ENCODE peak calls at places on chromosome 1, in six cellular contexts. L, Z, E, V, G and W are unnamed samples. For H3K4me1, the result is how much of the 10 kb centered on the place peaks cover.

GRCh38 chr1:2091611-2092604 is 41.7 kb downstream of the PRKCZ start:
- DNase-seq in E (no peak), L (peak), Z (no peak), G (peak), V (no peak), W (peak)

GRCh38 chr1:108512239-108513071 is 47.4 kb upstream of the EEIG2 start:
- DNase-seq in G (no peak), Z (no peak), L (peak), E (no peak), V (no peak), W (no peak)

GRCh38 chr1:11799896-11800295 is 5.9 kb downstream of the MTHFR start:
- DNase-seq in V (no peak), G (no peak), L (no peak), E (no peak), Z (no peak), W (no peak)

GRCh38 chr1:212920246-212920645 is 30.1 kb upstream of the VASH2 start:
- DNase-seq in G (no peak), E (no peak), L (no peak), V (no peak), Z (no peak), W (no peak)

GRCh38 chr1:151775894-151776664 is 12.8 kb upstream of the MRPL9 start:
- DNase-seq in Z (no peak), V (no peak), E (no peak), G (no peak), L (no peak), W (no peak)

GRCh38 chr1:5830771-5831599 is 161.2 kb downstream of the NPHP4 start:
- DNase-seq in V (peak), Z (no peak), L (no peak), G (no peak), E (no peak), W (peak)

GRCh38 chr1:224707849-224708725 is 92.0 kb downstream of the CNIH3 start:
- DNase-seq in L (peak), V (no peak), G (no peak), Z (no peak), E (peak), W (no peak)

GRCh38 chr1:161216945-161217712 is 2.0 kb downstream of the FCER1G start:
- DNase-seq in E (no peak), L (peak), G (no peak), Z (no peak), V (no peak), W (peak)

GRCh38 chr1:203440780-203441179 is 34.8 kb upstream of the PRELP start:
- DNase-seq in G (peak), Z (no peak), V (no peak), L (peak), E (peak), W (peak)

GRCh38 chr1:3071507-3072177 is 2.6 kb downstream of the PRDM16 start:
- DNase-seq in G (no peak), L (no peak), V (peak), E (peak), Z (no peak), W (peak)

GRCh38 chr1:217270121-217270520 is 360.8 kb downstream of the GPATCH2 start:
- DNase-seq in L (no peak), G (no peak), E (no peak), Z (no peak), V (no peak), W (no peak)

GRCh38 chr1:233606813-233607212 is 7.1 kb upstream of the KCNK1 start:
- DNase-seq in E (no peak), Z (no peak), G (no peak), L (no peak), V (no peak), W (no peak)

GRCh38 chr1:93813076-93813475 is 65.9 kb downstream of the DNTTIP2 start:
- DNase-seq in L (no peak), V (no peak), G (no peak), Z (no peak), E (no peak), W (no peak)

GRCh38 chr1:220575718-220576497 is 48.0 kb downstream of the MARK1 start:
- DNase-seq in V (no peak), G (no peak), E (no peak), Z (no peak), L (peak), W (no peak)

GRCh38 chr1:77036560-77036959 is 169.3 kb downstream of the ST6GALNAC5 start:
- DNase-seq in E (no peak), V (no peak), Z (no peak), L (peak), G (no peak), W (no peak)

GRCh38 chr1:194755241-194755953 is 1569.0 kb upstream of the B3GALT2 start:
- DNase-seq in E (no peak), V (no peak), G (no peak), L (peak), Z (no peak), W (no peak)

GRCh38 chr1:167440345-167440744 is 78.0 kb downstream of the CD247 start:
- DNase-seq in E (no peak), V (no peak), Z (no peak), L (no peak), G (no peak), W (no peak)

GRCh38 chr1:36717431-36717830 is 234.7 kb upstream of the CSF3R start:
- DNase-seq in L (no peak), E (no peak), V (no peak), Z (no peak), G (no peak), W (no peak)

GRCh38 chr1:29358183-29358582 is 121.9 kb downstream of the PTPRU start:
- DNase-seq in G (no peak), E (no peak), V (no peak), Z (no peak), L (no peak), W (no peak)

GRCh38 chr1:22595108-22595507 is 31.8 kb downstream of the EPHA8 start:
- DNase-seq in E (no peak), G (no peak), L (no peak), V (no peak), Z (no peak), W (no peak)

GRCh38 chr1:176601358-176601757 is 138.4 kb downstream of the PAPPA2 start:
- DNase-seq in Z (no peak), E (no peak), V (no peak), L (no peak), G (no peak), W (no peak)

GRCh38 chr1:29823536-29823935 is 587.2 kb downstream of the PTPRU start:
- DNase-seq in L (no peak), E (no peak), G (no peak), Z (no peak), V (no peak), W (no peak)

GRCh38 chr1:112496290-112496689 is 12.5 kb upstream of the WNT2B start:
- DNase-seq in L (no peak), Z (no peak), V (no peak), G (no peak), E (no peak), W (no peak)

GRCh38 chr1:24424207-24424606 is 8.6 kb downstream of the NIPAL3 start:
- DNase-seq in Z (no peak), E (no peak), L (no peak), V (no peak), G (no peak), W (no peak)

GRCh38 chr1:209751627-209752231 is 4.1 kb upstream of the TRAF3IP3 start:
- DNase-seq in G (no peak), L (no peak), E (no peak), Z (no peak), V (no peak), W (no peak)

GRCh38 chr1:45908613-45909140 is 105.3 kb downstream of the MAST2 start:
- DNase-seq in V (no peak), E (no peak), G (no peak), L (no peak), Z (no peak), W (no peak)

GRCh38 chr1:248906741-248907661 is 966 bp downstream of the PGBD2 start:
- DNase-seq in V (no peak), E (no peak), Z (no peak), G (no peak), L (peak), W (peak)

GRCh38 chr1:214665606-214666110 is 62.7 kb downstream of the CENPF start:
- DNase-seq in Z (no peak), E (no peak), L (peak), V (no peak), G (no peak), W (no peak)

GRCh38 chr1:12595839-12596821 is 21.9 kb downstream of the DHRS3 start:
- DNase-seq in L (peak), V (peak), Z (no peak), E (peak), G (peak), W (peak)

GRCh38 chr1:21175670-21176581 is 771 bp downstream of the EIF4G3 start:
- DNase-seq in V (peak), Z (no peak), L (no peak), G (peak), E (peak), W (peak)

GRCh38 chr1:243483084-243483845 is 227.4 kb downstream of the SDCCAG8 start:
- DNase-seq in Z (no peak), L (no peak), V (no peak), E (no peak), G (no peak), W (no peak)

GRCh38 chr1:156119503-156120209 is 5.1 kb downstream of the LMNA start:
- DNase-seq in G (no peak), E (peak), L (peak), Z (no peak), V (no peak), W (peak)

GRCh38 chr1:183622013-183622412 is 13.6 kb downstream of the ARPC5 start:
- DNase-seq in G (no peak), L (no peak), E (no peak), V (no peak), Z (no peak), W (no peak)

GRCh38 chr1:151905070-151905442 is 4.3 kb downstream of the THEM4 start:
- DNase-seq in V (no peak), L (no peak), E (no peak), Z (no peak), G (no peak), W (peak)

GRCh38 chr1:21289700-21290545 is at the start of gene ECE1:
- DNase-seq in V (peak), G (peak), Z (no peak), L (peak), E (no peak), W (peak)

GRCh38 chr1:200153277-200154055 is 126.0 kb downstream of the NR5A2 start:
- DNase-seq in G (no peak), Z (no peak), V (no peak), L (no peak), E (no peak), W (no peak)

GRCh38 chr1:225544924-225545323 is 108.0 kb downstream of the ENAH start:
- DNase-seq in L (no peak), Z (no peak), V (no peak), E (no peak), G (no peak), W (no peak)

GRCh38 chr1:192088496-192088895 is 69.8 kb upstream of the RGS18 start:
- DNase-seq in G (no peak), E (no peak), Z (no peak), L (no peak), V (no peak), W (no peak)

GRCh38 chr1:234047113-234047512 is 142.6 kb downstream of the SLC35F3 start:
- DNase-seq in L (peak), V (no peak), G (no peak), Z (peak), E (no peak), W (no peak)

DNA sequence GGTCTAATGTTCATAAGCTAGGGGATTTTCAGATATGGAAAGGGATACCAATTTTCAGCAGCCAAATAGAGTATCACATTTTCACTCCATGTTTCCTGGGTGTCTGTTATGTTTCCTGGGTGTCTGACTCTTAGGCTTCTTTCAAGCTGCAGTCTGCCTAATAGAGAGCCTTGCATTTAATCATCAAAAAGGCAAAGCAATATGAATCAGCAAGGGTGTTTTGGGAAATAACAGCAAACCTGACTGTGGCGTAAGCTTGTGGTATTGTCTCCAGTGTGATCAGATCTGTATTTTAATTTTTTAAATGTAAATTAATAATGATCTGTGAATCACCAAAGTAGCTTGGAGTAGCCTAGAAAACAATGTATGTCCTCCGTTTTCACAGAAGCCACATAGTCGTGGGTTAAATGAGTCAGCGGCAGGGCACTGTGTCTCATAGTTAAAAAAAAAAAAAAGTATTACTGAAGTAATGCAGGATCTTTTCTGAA is 10.4 kb downstream of the LGALS8 start:
- DNase-seq in V (no peak), Z (no peak), L (peak), E (no peak), G (no peak), W (no peak)
- H3K4me1 ChIP-seq in V (under half), Z (under half), L (under half), E (under half), G (under half), W (under half)

GRCh38 chr1:89761901-89762300 is 58.9 kb upstream of the LRRC8D start:
- DNase-seq in L (peak), Z (no peak), E (no peak), V (no peak), G (no peak), W (no peak)

GRCh38 chr1:89762431-89762800 is 58.4 kb upstream of the LRRC8D start:
- DNase-seq in E (peak), L (peak), Z (no peak), V (peak), G (no peak), W (no peak)

GRCh38 chr1:89765774-89766173 is 55.1 kb upstream of the LRRC8D start:
- DNase-seq in L (no peak), G (no peak), V (no peak), Z (no peak), E (no peak), W (no peak)

GRCh38 chr1:89762801-89763648 is 57.8 kb upstream of the LRRC8D start:
- DNase-seq in V (peak), G (peak), L (peak), Z (peak), E (peak), W (peak)

DNA sequence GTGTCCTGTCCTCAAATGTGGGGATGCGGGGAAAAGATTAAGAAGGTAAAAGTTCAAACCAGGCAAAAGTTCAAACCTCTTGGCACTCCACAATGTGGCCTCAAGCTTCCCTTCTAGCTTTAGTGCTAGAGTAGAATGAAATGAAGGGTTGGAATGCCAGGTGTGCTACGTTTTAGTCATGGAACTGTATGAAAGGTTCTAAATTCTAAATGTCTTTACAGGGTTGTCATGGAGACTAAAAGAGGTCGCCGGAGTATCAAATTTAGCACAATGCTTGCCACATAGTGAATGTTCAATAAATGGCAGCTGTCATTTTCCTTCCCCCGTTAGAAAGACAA is 57.2 kb upstream of the LRRC8D start:
- DNase-seq in V (no peak), L (no peak), Z (no peak), E (no peak), G (no peak), W (no peak)
- H3K4me1 ChIP-seq in V (under half), L (under half), Z (under half), E (under half), G (under half), W (under half)

GRCh38 chr1:119004129-119004527 is 16.0 kb upstream of the TBX15 start:
- DNase-seq in L (no peak), Z (no peak), V (no peak), E (no peak), G (no peak), W (no peak)

GRCh38 chr1:119007343-119007671 is 19.2 kb upstream of the TBX15 start:
- DNase-seq in L (no peak), G (no peak), E (no peak), Z (no peak), V (no peak), W (no peak)

GRCh38 chr1:119004781-119005180 is 16.6 kb upstream of the TBX15 start:
- DNase-seq in V (no peak), G (no peak), L (no peak), E (no peak), Z (no peak), W (no peak)

GRCh38 chr1:119006406-119007279 is 18.5 kb upstream of the TBX15 start:
- DNase-seq in G (no peak), V (no peak), E (no peak), Z (no peak), L (no peak), W (no peak)

GRCh38 chr1:119005870-119006405 is 17.8 kb upstream of the TBX15 start:
- DNase-seq in L (no peak), V (no peak), E (no peak), G (no peak), Z (no peak), W (no peak)
- H3K4me1 ChIP-seq in L (under half), V (under half), E (under half), G (under half), Z (under half), W (under half)

GRCh38 chr1:162840256-162840839 is 20.6 kb downstream of the CCDC190 start:
- DNase-seq in V (no peak), G (no peak), Z (no peak), L (no peak), E (no peak), W (no peak)
- H3K4me1 ChIP-seq in V (under half), G (under half), Z (under half), L (under half), E (under half), W (under half)

DNA sequence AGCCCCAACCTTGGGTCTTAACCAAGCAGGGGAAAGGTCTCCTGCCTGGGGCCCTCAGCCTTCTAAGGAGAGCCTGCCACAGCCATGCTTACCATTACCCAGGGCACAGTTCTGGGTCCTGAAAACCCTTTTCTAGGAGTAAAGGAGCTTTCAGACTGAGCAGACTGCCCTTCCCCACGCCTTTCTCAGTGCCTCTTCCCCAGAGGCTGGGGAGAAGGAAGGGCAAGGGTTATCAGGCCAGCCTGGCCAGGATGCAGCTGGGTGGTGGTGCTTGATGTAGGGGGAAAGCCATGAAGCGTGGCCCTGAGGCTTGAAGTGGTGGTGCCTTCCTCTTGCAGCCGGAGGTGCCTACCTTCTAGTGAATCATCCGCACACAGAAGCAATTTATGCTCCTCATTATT is 40.5 kb downstream of the MAN1C1 start:
- DNase-seq in L (no peak), V (no peak), G (no peak), E (no peak), Z (no peak), W (no peak)
- H3K4me1 ChIP-seq in L (under half), V (under half), G (under half), E (under half), Z (under half), W (under half)